ENCODE peak calls at places on chromosomes 11 and 22, in ten cellular contexts. J is fibroblast of pulmonary artery, B is heart left ventricle, K is GM12865, N is cardiac muscle cell, R is lower lobe of right lung, A is sigmoid colon, Q is DND-41, Y is tibial nerve, M is cardiac fibroblast. H is an unnamed sample.

GRCh38 chr11:91104237-91104636 is 881.4 kb upstream of the CHORDC1 start:
- DNase-seq in R (no peak), Q (no peak), Y (no peak), K (no peak), B (no peak), M (peak), N (peak), J (peak), A (no peak), H (no peak)

GRCh38 chr11:65920035-65920802 is 993 bp downstream of the DRAP1 start:
- DNase-seq in K (no peak), B (no peak), J (no peak), Q (no peak), N (no peak), R (no peak), A (peak), M (no peak), Y (no peak), H (no peak)

GRCh38 chr11:23336961-23337360 is 476.7 kb upstream of the CCDC179 start:
- DNase-seq in A (no peak), J (no peak), Q (no peak), M (no peak), B (no peak), N (no peak), R (no peak), K (no peak), Y (no peak), H (no peak)

GRCh38 chr11:84465040-84465439 is 1162.1 kb downstream of the DLG2 start:
- DNase-seq in Y (no peak), B (no peak), N (no peak), K (no peak), A (no peak), Q (no peak), J (peak), R (no peak), M (peak), H (no peak)

GRCh38 chr11:111923351-111923788 is 4.7 kb downstream of the C11orf52 start:
- DNase-seq in K (no peak), Q (no peak), N (peak), R (no peak), Y (no peak), B (no peak), J (peak), A (peak), M (peak), H (no peak)

GRCh38 chr11:2795491-2795991 is 90.0 kb downstream of the CDKN1C start:
- DNase-seq in A (peak), B (peak), Y (peak), R (peak), M (no peak), K (no peak), Q (no peak), N (no peak), J (no peak), H (no peak)

GRCh38 chr11:26626346-26626745 is 54.3 kb upstream of the MUC15 start:
- DNase-seq in A (no peak), Q (no peak), K (no peak), N (peak), Y (no peak), B (no peak), J (peak), M (peak), R (no peak), H (peak)

GRCh38 chr11:123145220-123145619 is 49.8 kb downstream of the CLMP start:
- DNase-seq in M (peak), N (peak), Y (no peak), K (no peak), A (no peak), Q (no peak), J (peak), R (no peak), B (no peak), H (peak)

GRCh38 chr11:113105584-113105983 is 144.4 kb downstream of the NCAM1 start:
- DNase-seq in M (no peak), Q (no peak), J (no peak), Y (no peak), A (no peak), K (no peak), R (no peak), N (no peak), B (no peak), H (no peak)

GRCh38 chr11:76773921-76774361 is 9.2 kb upstream of the TSKU start:
- DNase-seq in K (no peak), Q (no peak), N (no peak), J (no peak), A (no peak), B (peak), M (no peak), R (no peak), Y (no peak), H (no peak)

GRCh38 chr11:113474362-113475159 is 637 bp downstream of the DRD2 start:
- DNase-seq in J (peak), Y (peak), K (peak), Q (peak), N (peak), R (peak), A (no peak), M (peak), B (peak), H (peak)

GRCh38 chr11:73578786-73579185 is 19.1 kb downstream of the FAM168A start:
- DNase-seq in R (no peak), N (no peak), Q (peak), B (no peak), Y (no peak), A (no peak), M (no peak), K (peak), J (no peak), H (no peak)

GRCh38 chr22:43378011-43378704 is 33.7 kb upstream of the MPPED1 start:
- DNase-seq in M (peak), Q (no peak), K (peak), N (peak), R (peak), B (no peak), A (no peak), Y (no peak), J (peak), H (no peak)

GRCh38 chr22:46843691-46844297 is 81.3 kb downstream of the TBC1D22A start:
- DNase-seq in Q (no peak), A (no peak), N (no peak), K (no peak), R (no peak), B (no peak), Y (no peak), M (no peak), J (peak), H (no peak)

GRCh38 chr11:48107188-48107704 is 109.4 kb upstream of the OR4B1 start:
- DNase-seq in M (no peak), N (no peak), J (no peak), Y (no peak), Q (no peak), R (no peak), K (peak), A (no peak), B (no peak), H (no peak)

GRCh38 chr11:123069878-123070821 is 8.2 kb upstream of the HSPA8 start:
- DNase-seq in R (no peak), Y (no peak), B (no peak), Q (no peak), M (no peak), K (peak), N (no peak), J (no peak), A (no peak), H (no peak)

GRCh38 chr11:77879218-77879617 is 58.3 kb downstream of the AAMDC start:
- DNase-seq in J (peak), R (no peak), Q (no peak), Y (peak), M (peak), A (peak), N (peak), K (peak), B (peak), H (no peak)

GRCh38 chr11:64355078-64355940 is 3.7 kb upstream of the RPS6KA4 start:
- DNase-seq in K (peak), M (peak), Y (peak), Q (peak), J (peak), A (peak), N (peak), B (peak), R (peak), H (peak)

GRCh38 chr11:119684361-119685072 is 44.5 kb downstream of the NECTIN1 start:
- DNase-seq in M (peak), K (peak), B (no peak), Y (no peak), J (peak), R (no peak), N (peak), A (no peak), Q (no peak), H (peak)

GRCh38 chr22:20777420-20778177 is 3.7 kb downstream of the SERPIND1 start:
- DNase-seq in Y (no peak), M (peak), A (no peak), J (peak), K (no peak), R (no peak), Q (no peak), B (no peak), N (peak), H (peak)

GRCh38 chr11:67352546-67353316 is 615 bp downstream of the POLD4 start:
- DNase-seq in Q (peak), B (peak), N (no peak), A (peak), Y (no peak), K (peak), R (peak), J (no peak), M (no peak), H (no peak)

GRCh38 chr11:55773138-55773537 is at the start of gene OR5D13:
- DNase-seq in Y (no peak), N (no peak), K (no peak), B (no peak), M (no peak), J (no peak), Q (no peak), A (no peak), R (no peak), H (no peak)

GRCh38 chr11:10375280-10376048 is 70.6 kb downstream of the ADM start:
- DNase-seq in M (peak), A (no peak), J (peak), R (no peak), N (peak), K (peak), Y (no peak), Q (no peak), B (no peak), H (no peak)

GRCh38 chr11:76654310-76654851 is 16.2 kb downstream of the LRRC32 start:
- DNase-seq in Q (no peak), R (no peak), B (peak), M (peak), Y (peak), A (peak), J (peak), K (no peak), N (peak), H (no peak)

GRCh38 chr11:93033093-93033492 is 63.6 kb downstream of the MTNR1B start:
- DNase-seq in Y (no peak), Q (no peak), R (no peak), J (no peak), K (no peak), B (no peak), M (no peak), A (no peak), N (no peak), H (no peak)

GRCh38 chr11:67160872-67161783 is 42.1 kb downstream of the KDM2A start:
- DNase-seq in Q (no peak), A (no peak), Y (no peak), N (no peak), R (no peak), M (no peak), K (peak), J (peak), B (no peak), H (no peak)

GRCh38 chr22:48478529-48479265 is 1349.0 kb downstream of the BRD1 start:
- DNase-seq in M (no peak), R (peak), N (no peak), J (no peak), Y (no peak), A (no peak), B (no peak), K (no peak), Q (no peak), H (no peak)

GRCh38 chr22:48475661-48476345 is 1351.9 kb downstream of the BRD1 start:
- DNase-seq in N (no peak), M (no peak), J (no peak), B (no peak), R (peak), Q (no peak), A (no peak), Y (no peak), K (no peak), H (no peak)

GRCh38 chr22:48476599-48476998 is 1351.1 kb downstream of the BRD1 start:
- DNase-seq in Q (no peak), N (no peak), J (no peak), M (no peak), Y (no peak), K (no peak), A (no peak), R (peak), B (no peak), H (no peak)

GRCh38 chr22:48478124-48478523 is 1349.5 kb downstream of the BRD1 start:
- DNase-seq in Y (no peak), Q (no peak), J (no peak), B (no peak), N (no peak), A (no peak), R (peak), K (no peak), M (no peak), H (no peak)

GRCh38 chr22:48477031-48477721 is 1350.5 kb downstream of the BRD1 start:
- DNase-seq in M (no peak), B (peak), J (no peak), Y (peak), K (no peak), R (peak), A (no peak), N (no peak), Q (no peak), H (no peak)
- TF ChIP-seq CTCF in M (no peak), B (no peak), J (no peak), Y (no peak), K (no peak), R (no peak), A (no peak), N (no peak), Q (no peak), H (no peak)

DNA sequence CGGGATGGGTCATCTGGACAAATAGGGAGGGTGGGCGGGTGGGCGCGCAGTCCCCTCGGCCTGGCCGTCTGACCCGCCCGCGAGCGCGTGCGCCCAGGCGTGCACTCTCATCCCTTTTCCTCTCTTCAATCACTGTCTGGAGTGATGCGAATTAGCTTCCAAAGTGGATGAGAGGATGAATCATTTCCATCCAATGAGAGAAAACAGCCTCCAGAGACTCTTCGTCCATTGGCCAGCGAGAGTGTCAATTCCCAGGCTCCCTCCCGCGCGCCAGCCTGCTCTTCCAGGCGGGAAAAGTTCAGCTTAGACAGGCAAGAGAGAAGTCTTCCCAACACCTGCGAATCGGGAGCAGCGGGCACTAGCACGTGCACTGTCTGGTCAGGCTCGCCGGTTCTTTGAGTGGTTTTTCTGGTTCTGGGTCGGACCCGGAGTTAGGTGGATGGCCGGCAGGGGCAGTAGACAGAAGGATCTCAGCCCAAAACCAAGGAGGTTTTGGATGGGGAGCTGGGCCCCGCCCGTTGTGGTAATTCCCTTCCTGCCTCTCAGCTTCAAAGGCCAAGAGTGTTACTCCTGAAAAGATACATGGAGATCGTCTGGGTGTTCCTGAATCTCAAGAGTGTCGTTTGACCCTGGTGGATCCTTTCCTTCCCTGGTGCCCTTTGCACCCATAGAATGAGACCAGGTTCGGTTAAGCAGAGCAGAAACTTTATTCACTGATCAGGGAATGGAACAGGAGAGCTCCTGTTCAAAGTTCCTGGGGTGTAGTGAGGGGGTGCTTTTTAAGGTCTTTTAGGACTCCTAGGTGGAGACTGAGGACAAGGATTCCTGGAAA is 33.4 kb upstream of the GLYATL1 start:
- DNase-seq in R (no peak), K (no peak), A (no peak), B (peak), N (peak), Y (peak), Q (no peak), M (peak), J (peak), H (peak)
- H3K4me3 ChIP-seq in R (peak), K (no peak), A (peak), B (peak), N (peak), Y (peak), Q (no peak), M (peak), J (peak), H (peak)

GRCh38 chr22:23857606-23858483 is at the start of gene SLC2A11:
- DNase-seq in K (peak), Q (peak), R (peak), B (peak), J (peak), Y (peak), M (peak), N (peak), A (peak), H (peak)
- TF ChIP-seq CTCF in K (no peak), Q (peak), R (peak), B (peak), J (peak), Y (peak), M (peak), N (no peak), A (peak), H (no peak)

DNA sequence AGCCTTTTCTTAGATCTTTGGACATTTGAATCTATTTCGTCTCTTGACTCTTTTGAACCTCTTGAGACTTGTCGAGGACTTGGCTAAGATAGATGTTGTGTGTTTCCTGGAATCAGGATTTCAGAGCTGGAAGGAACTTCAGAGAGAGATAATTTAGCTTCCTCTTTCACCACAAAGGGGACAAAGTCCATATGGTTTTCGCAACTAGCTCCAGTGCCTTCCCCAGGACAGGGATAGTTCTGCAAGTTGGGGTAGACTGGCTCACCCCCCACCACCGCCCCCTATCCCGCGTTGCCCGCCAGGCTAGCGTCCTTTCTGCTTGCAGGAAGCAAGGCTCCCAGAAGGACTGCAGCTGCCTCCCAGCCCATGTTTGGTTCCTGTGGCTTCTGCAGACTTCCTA is 75.7 kb upstream of the MYO18B start:
- DNase-seq in A (peak), R (peak), N (peak), Q (peak), Y (no peak), J (peak), B (peak), K (no peak), M (peak), H (no peak)
- H3K4me3 ChIP-seq in A (no peak), R (no peak), N (no peak), Q (no peak), Y (no peak), J (no peak), B (peak), K (no peak), M (no peak), H (no peak)

H was measured in HFF-Myc.